ENCODE peak calls at places on chromosome 21, in five cellular contexts. One of them, this sample, is unnamed.

GRCh38 chr21:46145159-46145839 is 10.1 kb downstream of the FTCD start:
- DNase-seq in K562: no peak
- DNase-seq in GM12878: no peak
- DNase-seq in HepG2: no peak
- DNase-seq in H1: no peak
- DNase-seq in this sample: no peak

GRCh38 chr21:43893536-43894205 is 28.6 kb downstream of the AGPAT3 start:
- DNase-seq in K562: no peak
- DNase-seq in GM12878: no peak
- DNase-seq in HepG2: no peak
- DNase-seq in H1: no peak
- DNase-seq in this sample: no peak

GRCh38 chr21:31766895-31767294 is 35.0 kb upstream of the SCAF4 start:
- DNase-seq in K562: no peak
- DNase-seq in GM12878: no peak
- DNase-seq in HepG2: no peak
- DNase-seq in H1: no peak
- DNase-seq in this sample: no peak

GRCh38 chr21:46144464-46145070 is 10.8 kb downstream of the FTCD start:
- DNase-seq in K562: no peak
- DNase-seq in GM12878: no peak
- DNase-seq in HepG2: no peak
- DNase-seq in H1: no peak
- DNase-seq in this sample: no peak

GRCh38 chr21:28639742-28640141 is 352.9 kb downstream of the LTN1 start:
- DNase-seq in K562: no peak
- DNase-seq in GM12878: no peak
- DNase-seq in HepG2: no peak
- DNase-seq in H1: no peak
- DNase-seq in this sample: no peak

GRCh38 chr21:36079010-36079649 is 9.3 kb downstream of the CBR1 start:
- DNase-seq in K562: peak; percentile 39
- DNase-seq in GM12878: no peak
- DNase-seq in HepG2: no peak
- DNase-seq in H1: no peak
- DNase-seq in this sample: no peak

GRCh38 chr21:32131960-32132359 is 146.9 kb downstream of the MIS18A start:
- DNase-seq in K562: peak; percentile 46
- DNase-seq in GM12878: no peak
- DNase-seq in HepG2: peak; percentile 20
- DNase-seq in H1: peak; percentile 22
- DNase-seq in this sample: no peak

GRCh38 chr21:35256468-35256988 is 207.4 kb upstream of the RUNX1 start:
- DNase-seq in K562: no peak
- DNase-seq in GM12878: no peak
- DNase-seq in HepG2: peak; percentile 29
- DNase-seq in H1: no peak
- DNase-seq in this sample: peak; percentile 89

GRCh38 chr21:32009263-32009662 is 136.4 kb downstream of the HUNK start:
- DNase-seq in K562: no peak
- DNase-seq in GM12878: no peak
- DNase-seq in HepG2: no peak
- DNase-seq in H1: no peak
- DNase-seq in this sample: no peak

GRCh38 chr21:16419188-16419874 is 689.5 kb downstream of the USP25 start:
- DNase-seq in K562: no peak
- DNase-seq in GM12878: no peak
- DNase-seq in HepG2: peak; percentile 12
- DNase-seq in H1: no peak
- DNase-seq in this sample: no peak
- TF ChIP-seq YY1 in K562: no peak
- TF ChIP-seq YY1 in GM12878: no peak
- TF ChIP-seq YY1 in HepG2: no peak
- TF ChIP-seq YY1 in H1: no peak
- TF ChIP-seq YY1 in this sample: no peak

DNA sequence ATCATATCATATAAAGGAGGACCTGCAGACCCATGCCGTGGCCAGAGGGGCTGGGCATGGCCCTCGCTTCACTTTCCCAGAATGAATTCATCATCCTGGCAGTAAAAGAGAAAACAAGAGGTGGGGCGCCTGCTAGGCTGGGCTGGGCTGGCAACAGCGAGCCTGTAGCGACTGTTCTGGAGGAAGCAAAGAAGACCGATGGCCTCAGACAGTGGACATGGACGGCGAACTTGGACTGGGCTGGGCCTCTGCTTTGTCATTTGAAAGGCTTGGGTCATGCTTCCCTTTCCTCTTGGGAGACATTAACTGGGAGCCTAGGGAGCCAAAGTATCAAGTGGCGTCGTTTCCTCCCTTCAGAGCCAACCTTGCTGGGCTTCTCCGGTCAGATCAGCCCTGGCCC is 401 bp upstream of the FAM3B start:
- DNase-seq in K562: no peak
- DNase-seq in GM12878: no peak
- DNase-seq in HepG2: no peak
- DNase-seq in H1: no peak
- DNase-seq in this sample: no peak
- TF ChIP-seq EZH2 in K562: no peak
- TF ChIP-seq EZH2 in GM12878: no peak
- TF ChIP-seq EZH2 in HepG2: no peak
- TF ChIP-seq EZH2 in H1: no peak
- TF ChIP-seq EZH2 in this sample: no peak

GRCh38 chr21:41821756-41822431 is 55.0 kb upstream of the RIPK4 start:
- DNase-seq in K562: no peak
- DNase-seq in GM12878: no peak
- DNase-seq in HepG2: no peak
- DNase-seq in H1: no peak
- DNase-seq in this sample: no peak
- TF ChIP-seq YY1 in K562: no peak
- TF ChIP-seq YY1 in GM12878: no peak
- TF ChIP-seq YY1 in HepG2: no peak
- TF ChIP-seq YY1 in H1: no peak
- TF ChIP-seq YY1 in this sample: no peak

DNA sequence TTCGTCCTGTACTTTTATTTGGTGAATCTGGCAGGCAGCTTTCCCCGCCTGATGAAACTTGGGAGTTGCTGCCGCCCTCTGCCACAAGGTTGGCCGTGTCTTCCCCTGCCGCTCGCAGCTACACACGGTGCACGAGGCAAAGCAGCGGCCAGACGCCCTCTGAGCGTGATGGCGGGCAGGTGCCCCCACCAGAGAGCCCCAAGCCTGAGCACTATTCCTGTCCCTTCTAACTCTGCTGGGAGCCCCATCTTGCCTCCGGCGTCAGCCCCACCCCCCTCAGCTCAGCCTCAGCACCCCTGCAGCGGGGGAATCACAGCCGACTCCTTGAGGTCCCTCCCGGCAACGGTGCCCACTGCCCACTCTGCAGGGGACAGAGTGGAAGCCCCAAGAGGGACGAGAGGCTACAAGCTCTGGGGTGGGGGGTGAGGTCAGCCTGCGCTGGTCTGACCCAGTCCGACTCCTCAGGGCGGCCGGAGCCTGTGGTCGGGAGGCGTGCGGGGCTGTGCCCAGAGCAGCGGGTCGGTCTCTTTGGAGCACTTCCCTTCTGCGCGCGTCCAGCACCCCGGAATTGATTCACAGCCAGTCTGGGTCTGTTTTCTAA is 41.3 kb downstream of the RIPK4 start:
- DNase-seq in K562: no peak
- DNase-seq in GM12878: no peak
- DNase-seq in HepG2: no peak
- DNase-seq in H1: peak; percentile 74
- DNase-seq in this sample: no peak
- TF ChIP-seq EZH2 in K562: no peak
- TF ChIP-seq EZH2 in GM12878: no peak
- TF ChIP-seq EZH2 in HepG2: no peak
- TF ChIP-seq EZH2 in H1: peak; percentile 84
- TF ChIP-seq EZH2 in this sample: no peak

This sample was measured in HCT116.